ENCODE peak calls at places on chromosomes 11 and 22, in nine cellular contexts. Y is A549, D is H1, B is sigmoid colon, L is HepG2, O is GM12878, U is tibial nerve, Q is ovary, T is suprapubic skin. P is an unnamed sample.

GRCh38 chr11:28318861-28319260 is 210.7 kb downstream of the METTL15 start:
- DNase-seq in U (no peak), L (no peak), T (no peak), B (no peak), Q (no peak), O (no peak), Y (no peak), D (no peak), P (no peak)

GRCh38 chr11:32891657-32892354 is 805 bp upstream of the QSER1 start:
- DNase-seq in O (no peak), U (no peak), L (no peak), Y (peak; percentile 9), Q (no peak), D (no peak), T (no peak), B (no peak), P (no peak)

GRCh38 chr11:30346068-30346688 is 23.3 kb downstream of the ARL14EP start:
- DNase-seq in U (no peak), B (no peak), L (peak; percentile 52), D (no peak), Y (peak; percentile 7), Q (no peak), T (no peak), O (no peak), P (no peak)

GRCh38 chr11:83027794-83028193 is 43.9 kb downstream of the RAB30 start:
- DNase-seq in O (no peak), Y (no peak), U (no peak), D (no peak), L (no peak), B (no peak), Q (no peak), T (no peak), P (no peak)

GRCh38 chr22:44458044-44459020 is 39.7 kb downstream of the RTL6 start:
- DNase-seq in L (no peak), D (no peak), Y (no peak), U (no peak), B (no peak), O (no peak), T (no peak), Q (no peak), P (no peak)

GRCh38 chr11:132022718-132023117 is 652.3 kb downstream of the NTM start:
- DNase-seq in T (no peak), D (no peak), Y (no peak), U (no peak), B (no peak), Q (no peak), L (no peak), O (no peak), P (no peak)

GRCh38 chr11:64088159-64089026 is 52.7 kb downstream of the FLRT1 start:
- DNase-seq in U (no peak), L (peak; percentile 45), B (no peak), O (no peak), D (peak; percentile 72), Q (no peak), T (no peak), Y (peak; percentile 53), P (no peak)

GRCh38 chr11:126109941-126110731 is 47.5 kb upstream of the CDON start:
- DNase-seq in O (no peak), Y (no peak), D (no peak), T (no peak), Q (no peak), B (no peak), U (no peak), L (no peak), P (no peak)

GRCh38 chr11:80473562-80473961 is 1032.7 kb upstream of the TENM4 start:
- DNase-seq in B (no peak), T (no peak), L (no peak), Q (no peak), O (peak; percentile 3), D (no peak), U (no peak), Y (no peak), P (no peak)

GRCh38 chr11:125251956-125252355 is 87.4 kb downstream of the PKNOX2 start:
- DNase-seq in B (no peak), Q (no peak), O (no peak), Y (no peak), L (no peak), U (no peak), T (no peak), D (no peak), P (no peak)

GRCh38 chr11:15627560-15627959 is 512.8 kb downstream of the INSC start:
- DNase-seq in L (no peak), Y (no peak), O (no peak), U (no peak), T (no peak), B (no peak), Q (no peak), D (no peak), P (no peak)

GRCh38 chr22:22872722-22873708 is 14.6 kb upstream of the IGLL5 start:
- DNase-seq in T (peak; percentile 40), U (no peak), O (no peak), L (no peak), Y (no peak), D (no peak), B (no peak), Q (no peak), P (no peak)

DNA sequence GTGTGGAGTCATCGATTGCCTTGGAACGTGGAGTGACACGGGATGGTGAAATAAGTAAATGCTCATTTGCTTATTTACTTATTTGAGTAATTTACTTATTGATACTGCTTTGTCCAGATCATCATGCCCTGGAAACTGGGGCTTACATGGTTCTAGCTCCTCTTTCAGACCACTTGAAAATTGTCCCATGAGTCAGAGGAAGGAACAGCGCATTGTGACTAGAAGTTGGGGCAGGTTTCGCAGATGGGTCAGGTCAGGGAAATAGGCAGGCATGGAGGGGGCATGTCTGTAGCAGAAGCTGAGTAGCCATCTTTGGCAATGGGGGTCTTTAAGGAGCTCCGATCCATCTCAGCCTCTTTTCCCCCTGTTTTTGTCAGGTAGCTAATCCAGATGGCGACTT is 104.2 kb upstream of the SORL1-AS1 start:
- DNase-seq in U (no peak), D (no peak), O (no peak), T (no peak), Q (no peak), B (no peak), L (no peak), Y (no peak), P (no peak)
- TF ChIP-seq EP300 in U (no peak), D (no peak), O (no peak), T (no peak), Q (no peak), B (no peak), L (no peak), Y (no peak), P (no peak)

GRCh38 chr11:68314203-68314885 is 2.0 kb downstream of the LRP5 start:
- DNase-seq in T (no peak), Q (no peak), Y (no peak), U (no peak), L (no peak), D (no peak), B (no peak), O (no peak), P (no peak)

GRCh38 chr11:68312780-68313573 is 586 bp downstream of the LRP5 start:
- DNase-seq in L (no peak), D (no peak), O (no peak), U (no peak), T (no peak), Q (no peak), B (no peak), Y (no peak), P (no peak)

GRCh38 chr11:68313574-68314202 is 1.3 kb downstream of the LRP5 start:
- DNase-seq in L (peak; percentile 43), D (no peak), Y (no peak), B (no peak), O (no peak), T (no peak), Q (no peak), U (no peak), P (no peak)

GRCh38 chr11:68311155-68312116 is 955 bp upstream of the LRP5 start:
- DNase-seq in L (no peak), Y (no peak), O (no peak), B (no peak), U (no peak), D (no peak), Q (no peak), T (no peak), P (no peak)

GRCh38 chr11:68312117-68312779 is at the start of gene LRP5:
- DNase-seq in O (no peak), U (no peak), D (no peak), B (peak; percentile 69), Q (peak; percentile 67), Y (no peak), T (no peak), L (no peak), P (no peak)
- TF ChIP-seq POLR2A in O (peak; percentile 27), U (no peak), D (no peak), B (no peak), Q (no peak), Y (peak; percentile 25), T (no peak), L (peak; percentile 31), P (no peak)

GRCh38 chr11:129922674-129923073 is 27.3 kb upstream of the NFRKB start:
- DNase-seq in U (no peak), T (no peak), Q (no peak), D (no peak), O (no peak), L (no peak), Y (peak; percentile 6), B (no peak), P (no peak)
- TF ChIP-seq EP300 in U (no peak), T (no peak), Q (no peak), D (no peak), O (no peak), L (no peak), Y (no peak), B (no peak), P (no peak)

DNA sequence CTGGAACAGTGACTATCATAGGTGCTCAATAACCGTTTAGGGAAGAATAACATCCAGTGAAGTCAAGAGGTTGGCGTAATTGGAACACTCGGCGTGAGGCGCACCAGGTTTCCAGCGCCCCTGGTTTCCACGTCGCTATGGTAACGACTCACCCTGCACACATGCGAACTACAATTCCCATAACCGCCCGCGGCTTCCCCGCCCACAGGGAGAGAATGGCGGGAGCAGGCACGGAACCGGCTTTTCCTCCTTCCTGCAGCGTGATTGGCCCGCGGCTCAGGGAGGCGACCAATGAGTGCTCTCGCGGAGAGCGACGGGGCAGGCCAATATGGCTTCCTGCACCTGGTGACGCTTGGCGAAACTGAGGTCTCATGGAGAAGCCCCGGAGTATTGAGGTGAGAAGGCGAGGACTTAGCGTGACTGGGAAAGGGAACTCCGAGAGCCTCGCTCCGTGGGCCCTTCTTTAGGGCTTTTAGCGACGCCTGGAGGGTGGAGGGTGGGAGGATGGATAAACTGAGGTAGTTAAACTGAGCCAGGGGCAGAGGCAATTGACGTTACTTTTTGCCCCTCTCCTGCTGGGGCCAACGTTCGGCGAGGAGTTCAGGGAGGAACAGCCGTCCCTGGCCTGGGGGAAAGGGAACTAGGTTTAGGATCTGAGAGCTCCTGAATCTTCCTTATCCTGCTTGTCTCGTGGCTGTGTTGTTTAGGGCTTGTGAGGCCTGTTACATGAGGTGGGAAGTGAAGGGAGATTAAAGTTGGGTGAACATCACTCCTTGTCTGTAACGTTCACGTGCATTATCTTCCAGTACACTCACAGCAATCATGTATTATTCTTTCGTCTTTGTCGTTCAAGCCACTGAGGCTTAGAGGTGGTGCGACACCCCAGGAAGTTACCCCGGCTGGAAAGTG is at the start of gene L3MBTL2:
- DNase-seq in O (peak; percentile 88), B (peak; percentile 99), D (peak; percentile 99), T (peak; percentile 99), U (peak; percentile 95), Y (peak; percentile 96), L (peak; percentile 95), Q (peak; percentile 97), P (peak; percentile 98)
- TF ChIP-seq POLR2A in O (peak; percentile 88), B (peak; percentile 45), D (peak; percentile 76), T (no peak), U (no peak), Y (peak; percentile 71), L (peak; percentile 76), Q (peak; percentile 52), P (no peak)